ENCODE peak calls at places on chromosomes 5 and 9, in seven cellular contexts. One of them, this sample, is unnamed.

GRCh38 chr9:32741706-32742105 is 41.6 kb upstream of the TMEM215 start:
- DNase-seq in endothelial cell: no peak
- DNase-seq in HFFc6: no peak
- DNase-seq in AG04450: no peak
- DNase-seq in PC-3: peak; percentile 53
- DNase-seq in right lobe of liver: peak; percentile 61
- DNase-seq in suprapubic skin: no peak
- DNase-seq in this sample: no peak

GRCh38 chr9:121350993-121351561 is 19.0 kb downstream of the STOM start:
- DNase-seq in endothelial cell: no peak
- DNase-seq in HFFc6: peak; percentile 87
- DNase-seq in AG04450: peak; percentile 86
- DNase-seq in PC-3: peak; percentile 72
- DNase-seq in right lobe of liver: no peak
- DNase-seq in suprapubic skin: peak; percentile 82
- DNase-seq in this sample: no peak

GRCh38 chr5:147782053-147783028 is at the start of gene JAKMIP2:
- DNase-seq in endothelial cell: peak; percentile 87
- DNase-seq in HFFc6: no peak
- DNase-seq in AG04450: no peak
- DNase-seq in PC-3: peak; percentile 10
- DNase-seq in right lobe of liver: peak; percentile 56
- DNase-seq in suprapubic skin: no peak
- DNase-seq in this sample: no peak

GRCh38 chr9:95778957-95779356 is 96.5 kb upstream of the ERCC6L2 start:
- DNase-seq in endothelial cell: no peak
- DNase-seq in HFFc6: no peak
- DNase-seq in AG04450: peak; percentile 85
- DNase-seq in PC-3: no peak
- DNase-seq in right lobe of liver: no peak
- DNase-seq in suprapubic skin: no peak
- DNase-seq in this sample: no peak

GRCh38 chr9:120712539-120713031 is 1.7 kb downstream of the MEGF9 start:
- DNase-seq in endothelial cell: no peak
- DNase-seq in HFFc6: no peak
- DNase-seq in AG04450: no peak
- DNase-seq in PC-3: no peak
- DNase-seq in right lobe of liver: no peak
- DNase-seq in suprapubic skin: no peak
- DNase-seq in this sample: no peak

GRCh38 chr9:109381011-109381729 is 60.3 kb upstream of the EPB41L4B start:
- DNase-seq in endothelial cell: no peak
- DNase-seq in HFFc6: no peak
- DNase-seq in AG04450: no peak
- DNase-seq in PC-3: peak; percentile 54
- DNase-seq in right lobe of liver: no peak
- DNase-seq in suprapubic skin: no peak
- DNase-seq in this sample: no peak

GRCh38 chr5:114467141-114467540 is 105.3 kb downstream of the KCNN2 start:
- DNase-seq in endothelial cell: no peak
- DNase-seq in HFFc6: no peak
- DNase-seq in AG04450: no peak
- DNase-seq in PC-3: no peak
- DNase-seq in right lobe of liver: no peak
- DNase-seq in suprapubic skin: no peak
- DNase-seq in this sample: no peak

GRCh38 chr5:5497132-5497748 is 74.8 kb downstream of the ICE1 start:
- DNase-seq in endothelial cell: peak; percentile 56
- DNase-seq in HFFc6: peak; percentile 61
- DNase-seq in AG04450: no peak
- DNase-seq in PC-3: peak; percentile 72
- DNase-seq in right lobe of liver: no peak
- DNase-seq in suprapubic skin: no peak
- DNase-seq in this sample: no peak

GRCh38 chr9:129849901-129850300 is 14.6 kb downstream of the USP20 start:
- DNase-seq in endothelial cell: no peak
- DNase-seq in HFFc6: no peak
- DNase-seq in AG04450: no peak
- DNase-seq in PC-3: no peak
- DNase-seq in right lobe of liver: no peak
- DNase-seq in suprapubic skin: no peak
- DNase-seq in this sample: no peak

GRCh38 chr5:170184737-170185136 is 48.0 kb upstream of the C5orf58 start:
- DNase-seq in endothelial cell: no peak
- DNase-seq in HFFc6: no peak
- DNase-seq in AG04450: no peak
- DNase-seq in PC-3: no peak
- DNase-seq in right lobe of liver: no peak
- DNase-seq in suprapubic skin: no peak
- DNase-seq in this sample: no peak

GRCh38 chr9:131266301-131267229 is 9.7 kb downstream of the FAM78A start:
- DNase-seq in endothelial cell: no peak
- DNase-seq in HFFc6: no peak
- DNase-seq in AG04450: no peak
- DNase-seq in PC-3: peak; percentile 3
- DNase-seq in right lobe of liver: peak; percentile 52
- DNase-seq in suprapubic skin: no peak
- DNase-seq in this sample: no peak

GRCh38 chr9:113462781-113463286 is 693 bp upstream of the RGS3 start:
- DNase-seq in endothelial cell: no peak
- DNase-seq in HFFc6: no peak
- DNase-seq in AG04450: no peak
- DNase-seq in PC-3: no peak
- DNase-seq in right lobe of liver: no peak
- DNase-seq in suprapubic skin: no peak
- DNase-seq in this sample: no peak

GRCh38 chr9:89038354-89039091 is 47.3 kb downstream of the S1PR3 start:
- DNase-seq in endothelial cell: no peak
- DNase-seq in HFFc6: peak; percentile 90
- DNase-seq in AG04450: peak; percentile 85
- DNase-seq in PC-3: peak; percentile 12
- DNase-seq in right lobe of liver: no peak
- DNase-seq in suprapubic skin: no peak
- DNase-seq in this sample: no peak

GRCh38 chr9:110623462-110624025 is 44.0 kb upstream of the SVEP1 start:
- DNase-seq in endothelial cell: peak; percentile 54
- DNase-seq in HFFc6: peak; percentile 50
- DNase-seq in AG04450: no peak
- DNase-seq in PC-3: peak; percentile 79
- DNase-seq in right lobe of liver: no peak
- DNase-seq in suprapubic skin: no peak
- DNase-seq in this sample: no peak

GRCh38 chr5:137145726-137146125 is 353.4 kb downstream of the SPOCK1 start:
- DNase-seq in endothelial cell: no peak
- DNase-seq in HFFc6: no peak
- DNase-seq in AG04450: no peak
- DNase-seq in PC-3: no peak
- DNase-seq in right lobe of liver: no peak
- DNase-seq in suprapubic skin: no peak
- DNase-seq in this sample: no peak

GRCh38 chr9:135043345-135043744 is 44.1 kb upstream of the OLFM1 start:
- DNase-seq in endothelial cell: no peak
- DNase-seq in HFFc6: no peak
- DNase-seq in AG04450: no peak
- DNase-seq in PC-3: no peak
- DNase-seq in right lobe of liver: no peak
- DNase-seq in suprapubic skin: no peak
- DNase-seq in this sample: no peak

GRCh38 chr5:173968154-173968553 is 20.8 kb upstream of the C5orf47 start:
- DNase-seq in endothelial cell: no peak
- DNase-seq in HFFc6: no peak
- DNase-seq in AG04450: no peak
- DNase-seq in PC-3: no peak
- DNase-seq in right lobe of liver: no peak
- DNase-seq in suprapubic skin: no peak
- DNase-seq in this sample: no peak

GRCh38 chr5:60779431-60779830 is 64.6 kb downstream of the ELOVL7 start:
- DNase-seq in endothelial cell: no peak
- DNase-seq in HFFc6: no peak
- DNase-seq in AG04450: no peak
- DNase-seq in PC-3: peak; percentile 8
- DNase-seq in right lobe of liver: no peak
- DNase-seq in suprapubic skin: no peak
- DNase-seq in this sample: no peak

GRCh38 chr5:143226872-143227271 is 176.6 kb downstream of the NR3C1 start:
- DNase-seq in endothelial cell: no peak
- DNase-seq in HFFc6: no peak
- DNase-seq in AG04450: no peak
- DNase-seq in PC-3: no peak
- DNase-seq in right lobe of liver: no peak
- DNase-seq in suprapubic skin: no peak
- DNase-seq in this sample: no peak

GRCh38 chr5:143227301-143227700 is 176.2 kb downstream of the NR3C1 start:
- DNase-seq in endothelial cell: no peak
- DNase-seq in HFFc6: no peak
- DNase-seq in AG04450: no peak
- DNase-seq in PC-3: no peak
- DNase-seq in right lobe of liver: no peak
- DNase-seq in suprapubic skin: no peak
- DNase-seq in this sample: no peak

GRCh38 chr5:143229896-143230675 is 173.4 kb downstream of the NR3C1 start:
- DNase-seq in endothelial cell: no peak
- DNase-seq in HFFc6: no peak
- DNase-seq in AG04450: no peak
- DNase-seq in PC-3: no peak
- DNase-seq in right lobe of liver: no peak
- DNase-seq in suprapubic skin: peak; percentile 73
- DNase-seq in this sample: no peak

GRCh38 chr5:143229426-143229895 is 174.0 kb downstream of the NR3C1 start:
- DNase-seq in endothelial cell: no peak
- DNase-seq in HFFc6: no peak
- DNase-seq in AG04450: no peak
- DNase-seq in PC-3: no peak
- DNase-seq in right lobe of liver: no peak
- DNase-seq in suprapubic skin: no peak
- DNase-seq in this sample: no peak

DNA sequence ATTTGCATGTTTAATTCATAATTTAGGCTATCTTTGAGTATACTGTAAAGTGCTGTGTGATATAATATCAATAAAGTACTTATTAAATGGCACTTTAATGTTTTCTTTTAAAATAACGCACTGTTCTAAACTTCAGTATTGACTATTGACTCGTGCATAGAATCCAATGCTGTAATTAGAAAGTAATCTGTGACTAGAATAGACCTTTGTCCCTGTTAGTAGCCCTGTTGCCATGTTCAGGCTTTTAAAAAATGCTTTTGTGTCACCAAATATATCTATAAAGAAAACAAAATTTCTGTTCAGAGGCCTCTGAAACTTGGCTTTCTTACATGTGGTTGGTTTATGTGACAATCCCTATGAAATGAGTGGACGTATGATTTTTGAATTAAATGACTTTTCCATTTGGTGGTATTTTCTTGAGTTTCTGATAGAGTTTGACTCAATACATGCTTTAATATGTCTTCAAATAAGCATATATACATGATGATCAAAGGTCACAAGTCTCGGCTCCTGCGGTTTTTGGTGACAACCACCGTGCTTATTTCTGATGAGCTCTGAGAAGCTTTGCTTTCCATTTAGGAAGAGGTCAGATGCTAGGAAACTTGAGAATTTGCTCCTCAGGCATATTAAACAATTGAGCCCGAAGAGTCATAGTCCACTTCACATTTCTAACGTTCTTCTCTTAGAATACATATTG is 174.7 kb downstream of the NR3C1 start:
- DNase-seq in endothelial cell: no peak
- DNase-seq in HFFc6: no peak
- DNase-seq in AG04450: no peak
- DNase-seq in PC-3: no peak
- DNase-seq in right lobe of liver: no peak
- DNase-seq in suprapubic skin: no peak
- DNase-seq in this sample: no peak
- TF ChIP-seq CTCF in endothelial cell: no peak
- TF ChIP-seq CTCF in HFFc6: no peak
- TF ChIP-seq CTCF in AG04450: no peak
- TF ChIP-seq CTCF in PC-3: no peak
- TF ChIP-seq CTCF in right lobe of liver: no peak
- TF ChIP-seq CTCF in suprapubic skin: no peak
- TF ChIP-seq CTCF in this sample: no peak

GRCh38 chr5:38023799-38024198 is 184.0 kb upstream of the GDNF start:
- DNase-seq in endothelial cell: no peak
- DNase-seq in HFFc6: no peak
- DNase-seq in AG04450: no peak
- DNase-seq in PC-3: peak; percentile 60
- DNase-seq in right lobe of liver: no peak
- DNase-seq in suprapubic skin: no peak
- DNase-seq in this sample: no peak
- TF ChIP-seq CTCF in endothelial cell: peak; percentile 69
- TF ChIP-seq CTCF in HFFc6: peak; percentile 71
- TF ChIP-seq CTCF in AG04450: peak; percentile 22
- TF ChIP-seq CTCF in PC-3: peak; percentile 70
- TF ChIP-seq CTCF in right lobe of liver: peak; percentile 15
- TF ChIP-seq CTCF in suprapubic skin: no peak
- TF ChIP-seq CTCF in this sample: peak; percentile 37

DNA sequence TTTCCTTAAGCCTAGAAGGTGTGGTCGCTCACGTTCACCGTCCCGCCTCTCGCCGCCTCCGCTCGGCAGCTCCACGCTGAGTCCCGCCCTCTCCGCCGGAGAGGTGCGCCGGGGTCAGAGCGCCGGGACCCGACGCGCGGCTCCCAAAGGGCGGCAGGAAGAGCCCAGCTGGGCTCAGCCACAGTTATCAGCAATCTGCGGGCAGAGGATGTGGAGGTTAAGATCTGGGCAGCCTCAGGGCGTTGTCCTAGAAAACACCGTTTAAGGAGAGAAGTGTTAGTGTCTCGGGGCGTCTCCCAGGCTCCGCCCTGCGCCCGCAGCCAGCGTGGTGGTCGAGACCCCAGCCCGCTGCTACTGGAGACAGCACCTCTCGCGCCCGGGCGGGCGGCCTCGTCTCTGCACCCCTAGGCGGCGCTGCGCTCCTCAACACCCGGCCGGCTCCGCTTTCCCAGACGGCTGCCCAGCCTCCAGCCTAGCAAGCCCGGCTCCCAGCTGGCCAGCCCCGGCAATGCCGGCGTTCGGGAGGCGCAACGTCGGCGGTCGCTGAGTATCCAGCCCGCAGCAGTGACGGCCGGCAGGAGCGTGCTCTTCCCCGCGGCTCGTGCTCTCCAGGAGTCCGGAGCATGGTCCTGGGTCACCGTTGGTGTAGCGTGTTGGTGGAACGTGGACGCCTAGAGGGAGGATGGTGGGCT is at the start of gene PCDHAC1:
- DNase-seq in endothelial cell: peak; percentile 96
- DNase-seq in HFFc6: no peak
- DNase-seq in AG04450: no peak
- DNase-seq in PC-3: peak; percentile 82
- DNase-seq in right lobe of liver: peak; percentile 68
- DNase-seq in suprapubic skin: peak; percentile 76
- DNase-seq in this sample: peak; percentile 89
- TF ChIP-seq CTCF in endothelial cell: peak; percentile 94
- TF ChIP-seq CTCF in HFFc6: no peak
- TF ChIP-seq CTCF in AG04450: no peak
- TF ChIP-seq CTCF in PC-3: peak; percentile 76
- TF ChIP-seq CTCF in right lobe of liver: peak; percentile 72
- TF ChIP-seq CTCF in suprapubic skin: peak; percentile 41
- TF ChIP-seq CTCF in this sample: peak; percentile 99

DNA sequence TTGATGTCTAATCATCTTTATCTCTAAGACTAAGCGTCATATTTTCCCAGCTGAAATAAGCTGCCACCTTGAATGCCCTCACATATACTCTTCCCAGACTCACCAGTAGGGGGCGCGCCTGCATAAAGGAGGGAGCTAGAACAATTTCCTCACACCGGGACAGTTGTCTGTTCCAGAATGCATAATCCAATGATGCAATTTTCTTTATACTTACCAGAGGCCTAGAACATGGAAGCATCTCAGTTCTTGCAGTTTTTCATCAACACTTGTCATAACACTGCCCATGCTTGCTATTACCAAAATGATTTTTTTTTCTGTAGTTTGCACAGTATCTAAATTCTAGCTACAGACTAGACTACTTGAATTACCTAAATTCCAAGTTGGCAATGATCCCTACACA is 203.9 kb downstream of the FRMD3 start:
- DNase-seq in endothelial cell: peak; percentile 82
- DNase-seq in HFFc6: peak; percentile 74
- DNase-seq in AG04450: peak; percentile 3
- DNase-seq in PC-3: peak; percentile 75
- DNase-seq in right lobe of liver: peak; percentile 81
- DNase-seq in suprapubic skin: peak; percentile 83
- DNase-seq in this sample: no peak
- TF ChIP-seq CTCF in endothelial cell: peak; percentile 85
- TF ChIP-seq CTCF in HFFc6: peak; percentile 99
- TF ChIP-seq CTCF in AG04450: peak; percentile 67
- TF ChIP-seq CTCF in PC-3: peak; percentile 87
- TF ChIP-seq CTCF in right lobe of liver: peak; percentile 94
- TF ChIP-seq CTCF in suprapubic skin: peak; percentile 77
- TF ChIP-seq CTCF in this sample: peak; percentile 69